ENCODE peak calls at places on chromosome 14, in five cellular contexts. A, V, M, D and T are unnamed samples.

GRCh38 chr14:92573761-92574498 is 60.3 kb downstream of the RIN3 start:
- DNase-seq in A (no peak), V (no peak), M (no peak), D (no peak), T (no peak)

GRCh38 chr14:100617715-100618693 is 30.8 kb upstream of the BEGAIN start:
- DNase-seq in A (no peak), V (peak), M (no peak), D (no peak), T (no peak)

GRCh38 chr14:67251573-67252226 is 10.5 kb downstream of the PALS1 start:
- DNase-seq in A (no peak), V (no peak), M (no peak), D (no peak), T (no peak)

GRCh38 chr14:64539186-64539552 is 1.4 kb upstream of the HSPA2 start:
- DNase-seq in A (no peak), V (no peak), M (peak), D (no peak), T (no peak)

GRCh38 chr14:65109357-65109756 is 7.0 kb upstream of the MAX start:
- DNase-seq in A (no peak), V (no peak), M (no peak), D (no peak), T (no peak)

GRCh38 chr14:64818151-64818550 is 61.6 kb downstream of the SPTB start:
- DNase-seq in A (no peak), V (no peak), M (no peak), D (no peak), T (no peak)

GRCh38 chr14:102144914-102145313 is 5.2 kb downstream of the WDR20 start:
- DNase-seq in A (no peak), V (no peak), M (no peak), D (no peak), T (no peak)

GRCh38 chr14:76729953-76730505 is 31.2 kb upstream of the VASH1 start:
- DNase-seq in A (no peak), V (no peak), M (peak), D (no peak), T (no peak)

GRCh38 chr14:50260511-50260910 is 29.1 kb upstream of the SOS2 start:
- DNase-seq in A (peak), V (no peak), M (peak), D (no peak), T (peak)

GRCh38 chr14:36852853-36853634 is 191.4 kb downstream of the PAX9 start:
- DNase-seq in A (no peak), V (no peak), M (no peak), D (no peak), T (no peak)

GRCh38 chr14:104980601-104981531 is 2.7 kb upstream of the AHNAK2 start:
- DNase-seq in A (no peak), V (peak), M (no peak), D (no peak), T (no peak)